ENCODE peak calls at places on chromosome 14, in seven cellular contexts. V is GM04504; F is NCI-H1092 treated with DMSO at 0.1 percent for 48 hours; N is stimulated activated CD8-positive, alpha-beta memory T cell treated with anti-CD3 and anti-CD28 coated beads, Interleukin-4, amount 100 ng/mL, for 24 hours; K is T-cell; D is mesendoderm; U is stimulated activated CD4-positive, alpha-beta T cell treated with anti-CD3 and anti-CD28 coated beads, Interleukin-4, amount 100 ng/mL, for 4 hours. T is an unnamed sample.

GRCh38 chr14:75831971-75832370 is 149.8 kb downstream of the TGFB3 start:
- DNase-seq in V (no peak), F (peak), N (no peak), K (no peak), D (no peak), U (no peak), T (no peak)

GRCh38 chr14:105748204-105748578 is 221.8 kb downstream of the TMEM121 start:
- DNase-seq in V (no peak), F (peak), N (no peak), K (no peak), D (no peak), U (no peak), T (no peak)

GRCh38 chr14:92677087-92677668 is 71.2 kb downstream of the LGMN start:
- DNase-seq in V (no peak), F (no peak), N (peak), K (no peak), D (no peak), U (no peak), T (no peak)

GRCh38 chr14:32478027-32478426 is 148.9 kb downstream of the AKAP6 start:
- DNase-seq in V (peak), F (no peak), N (no peak), K (no peak), D (no peak), U (no peak), T (no peak)

GRCh38 chr14:90517431-90517841 is 120.6 kb downstream of the CALM1 start:
- DNase-seq in V (no peak), F (no peak), N (no peak), K (no peak), D (no peak), U (no peak), T (no peak)

GRCh38 chr14:65239897-65240296 is 137.6 kb upstream of the MAX start:
- DNase-seq in V (no peak), F (no peak), N (no peak), K (no peak), D (no peak), U (no peak), T (no peak)

GRCh38 chr14:62528296-62528695 is 517.0 kb downstream of the KCNH5 start:
- DNase-seq in V (no peak), F (no peak), N (no peak), K (no peak), D (no peak), U (no peak), T (no peak)

GRCh38 chr14:59483360-59483759 is 848 bp downstream of the L3HYPDH start:
- DNase-seq in V (no peak), F (peak), N (no peak), K (no peak), D (peak), U (no peak), T (peak)

GRCh38 chr14:29217813-29218450 is 451.3 kb downstream of the FOXG1 start:
- DNase-seq in V (no peak), F (peak), N (no peak), K (no peak), D (no peak), U (no peak), T (no peak)

GRCh38 chr14:33897878-33898535 is 52.9 kb downstream of the EGLN3 start:
- DNase-seq in V (no peak), F (no peak), N (no peak), K (no peak), D (no peak), U (no peak), T (peak)

GRCh38 chr14:51449666-51450061 is 202.0 kb upstream of the FRMD6 start:
- DNase-seq in V (no peak), F (no peak), N (no peak), K (no peak), D (no peak), U (no peak), T (no peak)

GRCh38 chr14:89121961-89122675 is 294.9 kb downstream of the FOXN3 start:
- DNase-seq in V (no peak), F (peak), N (no peak), K (no peak), D (peak), U (no peak), T (no peak)

GRCh38 chr14:89575386-89576061 is 158.5 kb upstream of the FOXN3 start:
- DNase-seq in V (no peak), F (no peak), N (no peak), K (no peak), D (no peak), U (no peak), T (no peak)

GRCh38 chr14:33126433-33126832 is 187.8 kb downstream of the NPAS3 start:
- DNase-seq in V (no peak), F (no peak), N (no peak), K (no peak), D (no peak), U (no peak), T (no peak)

GRCh38 chr14:71143391-71144290 is 236.4 kb downstream of the PCNX1 start:
- DNase-seq in V (no peak), F (no peak), N (peak), K (peak), D (peak), U (no peak), T (no peak)

GRCh38 chr14:69637503-69638030 is 26.2 kb downstream of the SUSD6 start:
- DNase-seq in V (no peak), F (no peak), N (no peak), K (no peak), D (no peak), U (no peak), T (no peak)

GRCh38 chr14:67517083-67517482 is 16.0 kb upstream of the PLEKHH1 start:
- DNase-seq in V (no peak), F (peak), N (no peak), K (no peak), D (peak), U (no peak), T (no peak)

GRCh38 chr14:103398427-103399195 is 13.4 kb downstream of the MARK3 start:
- DNase-seq in V (no peak), F (no peak), N (no peak), K (no peak), D (no peak), U (no peak), T (no peak)

GRCh38 chr14:55129428-55130193 is 559 bp downstream of the LGALS3 start:
- DNase-seq in V (peak), F (peak), N (peak), K (peak), D (peak), U (peak), T (no peak)

GRCh38 chr14:81435578-81436295 is 35.6 kb upstream of the STON2 start:
- DNase-seq in V (no peak), F (peak), N (no peak), K (no peak), D (peak), U (peak), T (no peak)

GRCh38 chr14:31096255-31096654 is 70.1 kb upstream of the STRN3 start:
- DNase-seq in V (no peak), F (no peak), N (no peak), K (no peak), D (no peak), U (no peak), T (no peak)

GRCh38 chr14:73887116-73887490 is 444 bp downstream of the ZNF410 start:
- DNase-seq in V (no peak), F (peak), N (no peak), K (no peak), D (no peak), U (no peak), T (no peak)

GRCh38 chr14:88870777-88871176 is 46.3 kb downstream of the TTC8 start:
- DNase-seq in V (no peak), F (peak), N (no peak), K (no peak), D (no peak), U (no peak), T (no peak)

GRCh38 chr14:88228519-88229236 is 94.4 kb downstream of the KCNK10 start:
- DNase-seq in V (no peak), F (no peak), N (no peak), K (no peak), D (no peak), U (no peak), T (no peak)

GRCh38 chr14:38786921-38787320 is 316.1 kb downstream of the SEC23A start:
- DNase-seq in V (no peak), F (no peak), N (no peak), K (no peak), D (no peak), U (no peak), T (no peak)

GRCh38 chr14:57478050-57478449 is 15.6 kb downstream of the CCDC198 start:
- DNase-seq in V (no peak), F (no peak), N (no peak), K (no peak), D (no peak), U (no peak), T (no peak)

GRCh38 chr14:75711796-75712211 is 50.8 kb downstream of the TTLL5 start:
- DNase-seq in V (peak), F (no peak), N (no peak), K (no peak), D (peak), U (no peak), T (peak)

GRCh38 chr14:20697273-20698017 is 8.9 kb downstream of the ANG start:
- DNase-seq in V (peak), F (peak), N (peak), K (peak), D (peak), U (peak), T (no peak)

GRCh38 chr14:94768521-94769412 is 1.1 kb downstream of the GSC start:
- DNase-seq in V (no peak), F (no peak), N (no peak), K (no peak), D (peak), U (no peak), T (no peak)

GRCh38 chr14:92956961-92957360 is 34.0 kb downstream of the CHGA start:
- DNase-seq in V (no peak), F (peak), N (no peak), K (no peak), D (no peak), U (no peak), T (no peak)

GRCh38 chr14:60506462-60506984 is 2.4 kb upstream of the SIX6 start:
- DNase-seq in V (no peak), F (no peak), N (no peak), K (no peak), D (peak), U (no peak), T (no peak)

GRCh38 chr14:101495827-101496778 is 65.2 kb upstream of the DIO3 start:
- DNase-seq in V (no peak), F (no peak), N (no peak), K (no peak), D (peak), U (no peak), T (no peak)

GRCh38 chr14:68359862-68360552 is 432.9 kb downstream of the ZFP36L1 start:
- DNase-seq in V (no peak), F (no peak), N (no peak), K (no peak), D (peak), U (no peak), T (no peak)

GRCh38 chr14:104967414-104968152 is 10.6 kb downstream of the AHNAK2 start:
- DNase-seq in V (no peak), F (no peak), N (no peak), K (no peak), D (peak), U (no peak), T (no peak)

GRCh38 chr14:95980402-95980801 is 58.8 kb upstream of the C14orf132 start:
- DNase-seq in V (no peak), F (no peak), N (no peak), K (no peak), D (peak), U (no peak), T (no peak)

GRCh38 chr14:71752111-71752738 is 180.0 kb upstream of the RGS6 start:
- DNase-seq in V (no peak), F (no peak), N (no peak), K (no peak), D (no peak), U (no peak), T (no peak)

GRCh38 chr14:38208825-38209562 is 1.3 kb downstream of the SSTR1 start:
- DNase-seq in V (peak), F (peak), N (no peak), K (no peak), D (no peak), U (no peak), T (no peak)